ENCODE peak calls at places on chromosomes 6 and 20, in seven cellular contexts. R is spleen, D is A549, Q is mucosa of descending colon, Z is astrocyte of the spinal cord, S is foreskin fibroblast, L is left ventricle myocardium inferior. C is an unnamed sample.
A peak's percentile ranks its signal among the peaks of the same experiment; 100 is the strongest.

GRCh38 chr6:15362274-15363160 is 116.6 kb downstream of the JARID2 start:
- DNase-seq in R (no peak), D (no peak), Q (no peak), Z (no peak), S (no peak), L (no peak), C (no peak)

GRCh38 chr6:144158133-144158532 is 7.8 kb downstream of the STX11 start:
- DNase-seq in R (no peak), D (peak; percentile 21), Q (no peak), Z (peak; percentile 79), S (peak; percentile 68), L (peak; percentile 47), C (peak; percentile 84)

GRCh38 chr6:89952696-89953095 is 58.4 kb downstream of the GJA10 start:
- DNase-seq in R (no peak), D (no peak), Q (peak; percentile 36), Z (peak; percentile 90), S (peak; percentile 85), L (no peak), C (peak; percentile 85)

GRCh38 chr6:29747688-29748250 is 24.5 kb downstream of the HLA-F start:
- DNase-seq in R (no peak), D (no peak), Q (no peak), Z (no peak), S (no peak), L (no peak), C (no peak)

GRCh38 chr20:25280051-25280573 is 32.2 kb downstream of the PYGB start:
- DNase-seq in R (peak; percentile 72), D (no peak), Q (no peak), Z (no peak), S (no peak), L (peak; percentile 32), C (no peak)

GRCh38 chr6:101878554-101879276 is 485.2 kb downstream of the GRIK2 start:
- DNase-seq in R (no peak), D (no peak), Q (no peak), Z (no peak), S (no peak), L (no peak), C (no peak)

GRCh38 chr6:120804612-120805011 is 529.7 kb downstream of the TBC1D32 start:
- DNase-seq in R (no peak), D (no peak), Q (no peak), Z (no peak), S (no peak), L (no peak), C (no peak)

GRCh38 chr6:17473554-17473953 is 80.2 kb downstream of the CAP2 start:
- DNase-seq in R (no peak), D (no peak), Q (peak; percentile 12), Z (no peak), S (no peak), L (no peak), C (no peak)

GRCh38 chr20:62898093-62898964 is 28.0 kb downstream of the DIDO1 start:
- DNase-seq in R (no peak), D (no peak), Q (no peak), Z (no peak), S (no peak), L (no peak), C (no peak)

GRCh38 chr6:132764370-132764769 is 6.7 kb upstream of the VNN2 start:
- DNase-seq in R (no peak), D (peak; percentile 37), Q (no peak), Z (peak; percentile 80), S (peak; percentile 80), L (peak; percentile 38), C (peak; percentile 94)

GRCh38 chr6:82144007-82144851 is 103.3 kb downstream of the IBTK start:
- DNase-seq in R (no peak), D (peak; percentile 88), Q (peak; percentile 2), Z (peak; percentile 97), S (peak; percentile 95), L (no peak), C (peak; percentile 98)

GRCh38 chr6:32635526-32636123 is 1.6 kb upstream of the HLA-DQA1 start:
- DNase-seq in R (no peak), D (no peak), Q (no peak), Z (no peak), S (no peak), L (no peak), C (no peak)

GRCh38 chr6:170114956-170115855 is 175.7 kb downstream of the DLL1 start:
- DNase-seq in R (peak; percentile 70), D (no peak), Q (no peak), Z (no peak), S (no peak), L (peak; percentile 15), C (no peak)

GRCh38 chr20:19903168-19903676 is 113.9 kb upstream of the NAA20 start:
- DNase-seq in R (no peak), D (peak; percentile 52), Q (peak; percentile 59), Z (peak; percentile 30), S (no peak), L (no peak), C (no peak)

GRCh38 chr20:25344634-25345033 is 46.0 kb downstream of the ABHD12 start:
- DNase-seq in R (no peak), D (no peak), Q (no peak), Z (no peak), S (no peak), L (no peak), C (no peak)

GRCh38 chr6:108009894-108010293 is 51.9 kb upstream of the SEC63 start:
- DNase-seq in R (no peak), D (no peak), Q (no peak), Z (no peak), S (peak; percentile 2), L (no peak), C (no peak)

GRCh38 chr6:125294036-125294435 is 7.7 kb downstream of the HDDC2 start:
- DNase-seq in R (no peak), D (no peak), Q (no peak), Z (no peak), S (no peak), L (no peak), C (peak; percentile 56)

DNA sequence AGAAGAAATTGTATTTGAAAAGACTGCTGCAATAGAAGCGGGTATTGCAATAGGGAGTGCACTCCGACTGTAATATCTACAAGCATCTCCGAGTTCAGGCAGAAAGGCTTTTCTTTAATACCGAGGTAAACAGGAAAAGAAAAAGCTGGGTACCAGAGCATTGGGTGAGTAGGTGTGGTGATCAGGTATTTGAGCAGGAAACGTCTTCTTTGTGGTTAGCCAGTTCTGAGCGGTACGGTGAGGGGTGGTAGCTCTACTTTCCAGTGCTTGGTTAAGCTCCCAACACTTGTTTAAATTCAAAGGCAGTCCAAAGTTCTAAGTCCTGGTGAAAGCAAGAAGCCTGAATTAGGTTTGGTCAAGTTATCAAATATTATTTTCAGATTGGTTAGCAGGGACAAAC is 404.1 kb downstream of the LMBRD1 start:
- DNase-seq in R (no peak), D (no peak), Q (no peak), Z (no peak), S (no peak), L (no peak), C (no peak)
- TF ChIP-seq CTCF in R (no peak), D (no peak), Q (no peak), Z (no peak), S (no peak), L (no peak), C (no peak)

GRCh38 chr20:36002855-36003254 is 34.5 kb downstream of the CNBD2 start:
- DNase-seq in R (no peak), D (no peak), Q (no peak), Z (no peak), S (no peak), L (no peak), C (no peak)

GRCh38 chr20:36008461-36009035 is 40.2 kb downstream of the CNBD2 start:
- DNase-seq in R (no peak), D (no peak), Q (no peak), Z (no peak), S (no peak), L (no peak), C (no peak)

GRCh38 chr20:36004045-36004444 is 35.7 kb downstream of the CNBD2 start:
- DNase-seq in R (no peak), D (no peak), Q (no peak), Z (no peak), S (peak; percentile 43), L (no peak), C (no peak)
- TF ChIP-seq CTCF in R (no peak), D (no peak), Q (no peak), Z (no peak), S (no peak), L (no peak), C (no peak)

GRCh38 chr6:23179994-23180393 is 610.6 kb downstream of the HDGFL1 start:
- DNase-seq in R (no peak), D (no peak), Q (no peak), Z (no peak), S (no peak), L (no peak), C (no peak)

GRCh38 chr6:23176883-23177282 is 607.5 kb downstream of the HDGFL1 start:
- DNase-seq in R (no peak), D (peak; percentile 1), Q (no peak), Z (no peak), S (peak; percentile 60), L (no peak), C (peak; percentile 79)

GRCh38 chr6:23183846-23184245 is 614.5 kb downstream of the HDGFL1 start:
- DNase-seq in R (no peak), D (no peak), Q (no peak), Z (no peak), S (no peak), L (no peak), C (no peak)

GRCh38 chr6:23181301-23182110 is 612.1 kb downstream of the HDGFL1 start:
- DNase-seq in R (no peak), D (no peak), Q (no peak), Z (no peak), S (no peak), L (no peak), C (no peak)

DNA sequence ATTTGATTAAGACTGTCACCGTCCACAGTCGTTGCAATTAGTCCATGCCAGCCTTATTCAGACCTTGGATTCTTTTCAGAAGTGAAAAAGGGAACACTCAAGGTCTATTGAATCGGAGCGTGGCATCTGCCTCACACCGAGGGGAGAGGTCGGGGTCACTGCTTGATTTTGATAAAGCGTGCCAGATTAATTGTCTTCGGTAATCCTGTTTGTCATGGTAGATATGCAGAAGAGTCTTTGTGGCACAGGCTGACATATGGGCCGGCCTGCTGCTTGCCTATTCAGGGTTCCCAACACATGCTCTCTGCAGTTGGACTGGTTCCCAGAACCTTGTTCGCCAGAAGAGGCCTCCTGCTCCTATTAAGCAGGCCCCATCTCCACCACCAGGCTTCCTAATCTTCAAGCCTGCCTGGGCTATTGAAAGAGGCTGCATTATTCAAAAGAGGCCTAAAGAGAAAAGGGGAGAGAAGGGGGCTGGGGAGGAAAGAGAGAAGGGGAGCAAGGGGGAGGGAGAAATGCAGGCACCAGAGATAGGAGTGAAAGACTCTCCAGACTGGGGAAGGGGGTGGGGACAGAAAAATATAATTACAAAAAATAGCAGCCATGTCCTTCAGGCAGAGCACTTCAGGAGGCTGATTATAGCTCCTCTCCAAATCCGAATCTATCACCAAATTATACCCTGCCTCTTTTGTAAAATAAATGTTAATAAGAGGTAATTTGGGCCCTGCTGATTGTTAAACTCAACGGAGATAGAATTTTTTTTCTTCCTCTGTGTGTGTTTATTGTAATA is 611.3 kb downstream of the HDGFL1 start:
- DNase-seq in R (peak; percentile 71), D (no peak), Q (peak; percentile 28), Z (peak; percentile 86), S (peak; percentile 84), L (peak; percentile 64), C (peak; percentile 21)
- TF ChIP-seq CTCF in R (no peak), D (no peak), Q (no peak), Z (no peak), S (peak; percentile 43), L (no peak), C (no peak)

GRCh38 chr20:18359854-18360253 is 71.5 kb downstream of the ZNF133 start:
- DNase-seq in R (no peak), D (no peak), Q (no peak), Z (no peak), S (no peak), L (no peak), C (no peak)
- TF ChIP-seq CTCF in R (no peak), D (no peak), Q (no peak), Z (no peak), S (no peak), L (no peak), C (no peak)

GRCh38 chr20:22226849-22227248 is 357.5 kb downstream of the FOXA2 start:
- DNase-seq in R (no peak), D (no peak), Q (no peak), Z (no peak), S (no peak), L (no peak), C (no peak)
- TF ChIP-seq CTCF in R (no peak), D (no peak), Q (no peak), Z (no peak), S (no peak), L (no peak), C (no peak)